ENCODE peak calls at places on chromosomes 11 and 22, in five cellular contexts. G is endodermal cell, N is endothelial cell of umbilical vein, E is GM13977, O is spleen. Q is an unnamed sample.

GRCh38 chr11:105589346-105589745 is 20.5 kb upstream of the GRIA4 start:
- DNase-seq in G (no peak), N (no peak), E (no peak), O (no peak), Q (no peak)

GRCh38 chr11:38687008-38687407 is 2089.0 kb upstream of the RAG2 start:
- DNase-seq in G (no peak), N (no peak), E (no peak), O (no peak), Q (no peak)

GRCh38 chr11:130388607-130389205 is 39.7 kb downstream of the ADAMTS8 start:
- DNase-seq in G (no peak), N (no peak), E (no peak), O (no peak), Q (peak)

GRCh38 chr11:3169952-3170755 is 5.0 kb upstream of the OSBPL5 start:
- DNase-seq in G (peak), N (no peak), E (no peak), O (peak), Q (peak)

GRCh38 chr11:92225563-92226308 is 1.1 kb downstream of the FAT3 start:
- DNase-seq in G (peak), N (no peak), E (peak), O (no peak), Q (no peak)

GRCh38 chr11:74870485-74870884 is 78.4 kb downstream of the XRRA1 start:
- DNase-seq in G (peak), N (peak), E (peak), O (no peak), Q (no peak)

GRCh38 chr11:15157181-15157580 is 42.5 kb downstream of the INSC start:
- DNase-seq in G (no peak), N (no peak), E (no peak), O (no peak), Q (no peak)

GRCh38 chr11:96338910-96339703 is 3.9 kb downstream of the MAML2 start:
- DNase-seq in G (peak), N (peak), E (peak), O (peak), Q (peak)

GRCh38 chr11:56151376-56151775 is 8.7 kb downstream of the OR8K5 start:
- DNase-seq in G (no peak), N (no peak), E (no peak), O (no peak), Q (no peak)

GRCh38 chr11:2775626-2776350 is 76.0 kb upstream of the KCNQ1OT1 start:
- DNase-seq in G (peak), N (no peak), E (no peak), O (peak), Q (no peak)

GRCh38 chr11:67301951-67302516 is 1.3 kb upstream of the SSH3 start:
- DNase-seq in G (peak), N (no peak), E (no peak), O (peak), Q (no peak)

GRCh38 chr11:130814440-130815073 is 101.7 kb downstream of the SNX19 start:
- DNase-seq in G (no peak), N (no peak), E (no peak), O (no peak), Q (no peak)

GRCh38 chr11:45180158-45180887 is 33.9 kb downstream of the PRDM11 start:
- DNase-seq in G (peak), N (peak), E (peak), O (peak), Q (peak)

GRCh38 chr11:124108158-124108557 is 7.1 kb upstream of the VWA5A start:
- DNase-seq in G (peak), N (peak), E (peak), O (no peak), Q (peak)

GRCh38 chr11:44754876-44755552 is 28.3 kb downstream of the TSPAN18 start:
- DNase-seq in G (peak), N (no peak), E (no peak), O (no peak), Q (no peak)

GRCh38 chr11:122754553-122755322 is 83.6 kb upstream of the CRTAM start:
- DNase-seq in G (peak), N (no peak), E (peak), O (no peak), Q (peak)

GRCh38 chr11:97717922-97718321 is 1302.8 kb upstream of the CNTN5 start:
- DNase-seq in G (no peak), N (no peak), E (no peak), O (no peak), Q (no peak)

GRCh38 chr11:119093951-119094815 is 7.5 kb downstream of the DPAGT1 start:
- DNase-seq in G (peak), N (peak), E (peak), O (peak), Q (peak)

GRCh38 chr11:128502736-128503135 is 84.6 kb downstream of the ETS1 start:
- DNase-seq in G (no peak), N (peak), E (no peak), O (no peak), Q (no peak)
- TF ChIP-seq CTCF in G (no peak), N (no peak), E (no peak), O (no peak), Q (no peak)

DNA sequence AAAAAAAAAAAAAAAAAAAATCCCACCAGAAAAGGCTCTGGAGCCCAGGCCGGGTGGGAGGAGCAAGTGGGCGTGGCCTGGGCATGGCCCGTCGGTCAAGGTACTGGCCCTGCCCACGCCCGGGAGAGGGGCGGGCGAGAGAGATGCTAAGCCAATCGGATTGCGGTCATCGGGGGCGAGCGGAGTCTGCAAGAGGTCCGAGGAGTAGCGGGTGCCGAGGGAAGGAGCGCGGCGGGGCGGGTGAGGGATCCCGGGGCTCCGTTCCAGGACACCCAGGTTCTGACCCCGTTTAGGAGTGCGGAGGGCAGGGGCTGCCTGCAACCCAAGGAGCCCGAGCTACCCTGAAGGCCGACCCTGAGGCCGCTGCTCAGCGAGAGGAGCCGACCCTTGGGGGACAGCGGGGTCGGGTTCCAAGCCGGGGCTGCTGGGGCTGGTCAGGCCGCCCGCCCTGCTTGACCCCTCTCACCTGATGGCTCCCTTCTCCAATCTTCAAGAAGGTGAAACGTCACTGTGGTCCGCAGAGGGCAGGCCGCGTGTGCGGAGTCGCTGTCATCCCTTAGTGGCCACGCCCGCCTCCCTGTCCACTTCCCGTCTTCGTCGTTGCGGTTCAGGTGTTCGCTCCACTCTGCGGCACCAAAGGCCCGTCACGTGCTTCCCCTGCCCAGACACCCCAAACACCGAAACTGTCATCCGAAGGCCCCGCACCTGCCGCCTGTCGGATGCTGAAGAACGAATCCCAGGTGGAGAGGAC is 11.1 kb upstream of the TAB1 start:
- DNase-seq in G (peak), N (peak), E (peak), O (peak), Q (peak)
- TF ChIP-seq CTCF in G (no peak), N (no peak), E (no peak), O (no peak), Q (no peak)

GRCh38 chr11:64165482-64165841 is 451 bp downstream of the MACROD1 start:
- DNase-seq in G (no peak), N (no peak), E (no peak), O (no peak), Q (peak)
- TF ChIP-seq CTCF in G (peak), N (no peak), E (peak), O (no peak), Q (no peak)

DNA sequence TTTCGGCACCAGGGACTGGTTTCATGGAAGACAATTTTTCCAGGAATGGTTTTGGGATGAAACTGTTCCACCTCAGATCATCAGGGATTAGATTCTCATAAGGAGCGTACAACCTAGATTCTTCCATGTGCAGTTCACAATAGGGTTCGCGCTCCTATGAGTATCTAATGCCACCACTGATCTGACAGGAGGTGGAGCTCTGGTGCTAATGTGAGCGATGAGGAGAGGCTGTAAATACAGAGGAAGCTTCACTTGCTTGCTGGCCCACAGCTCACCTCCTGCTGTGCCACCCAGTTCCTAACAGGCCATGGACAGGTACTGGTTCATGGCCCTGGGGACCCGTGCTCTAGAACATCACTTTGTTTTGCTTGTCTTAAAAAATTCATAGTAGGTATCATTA is 41.8 kb upstream of the AMPD3 start:
- DNase-seq in G (no peak), N (peak), E (no peak), O (peak), Q (peak)
- TF ChIP-seq CTCF in G (peak), N (no peak), E (peak), O (peak), Q (peak)

GRCh38 chr11:72812968-72813739 is 1.1 kb upstream of the ATG16L2 start:
- DNase-seq in G (peak), N (peak), E (peak), O (peak), Q (peak)

GRCh38 chr11:72816404-72816990 is 2.3 kb downstream of the ATG16L2 start:
- DNase-seq in G (no peak), N (no peak), E (no peak), O (peak), Q (no peak)

GRCh38 chr11:72813740-72814138 is 472 bp upstream of the ATG16L2 start:
- DNase-seq in G (no peak), N (no peak), E (peak), O (peak), Q (peak)

GRCh38 chr11:72814139-72814830 is at the start of gene ATG16L2:
- DNase-seq in G (peak), N (peak), E (peak), O (peak), Q (peak)

GRCh38 chr11:72814831-72815618 is 814 bp downstream of the ATG16L2 start:
- DNase-seq in G (peak), N (peak), E (peak), O (peak), Q (peak)
- TF ChIP-seq CTCF in G (peak), N (no peak), E (no peak), O (no peak), Q (peak)

GRCh38 chr11:20668844-20669832 is at the start of gene NELL1:
- DNase-seq in G (peak), N (no peak), E (peak), O (no peak), Q (no peak)

GRCh38 chr11:20670932-20671403 is 1.6 kb downstream of the NELL1 start:
- DNase-seq in G (peak), N (no peak), E (no peak), O (no peak), Q (no peak)

GRCh38 chr11:20671856-20672546 is 2.6 kb downstream of the NELL1 start:
- DNase-seq in G (no peak), N (no peak), E (peak), O (no peak), Q (no peak)

GRCh38 chr11:20669833-20670684 is 673 bp downstream of the NELL1 start:
- DNase-seq in G (peak), N (no peak), E (no peak), O (no peak), Q (no peak)

DNA sequence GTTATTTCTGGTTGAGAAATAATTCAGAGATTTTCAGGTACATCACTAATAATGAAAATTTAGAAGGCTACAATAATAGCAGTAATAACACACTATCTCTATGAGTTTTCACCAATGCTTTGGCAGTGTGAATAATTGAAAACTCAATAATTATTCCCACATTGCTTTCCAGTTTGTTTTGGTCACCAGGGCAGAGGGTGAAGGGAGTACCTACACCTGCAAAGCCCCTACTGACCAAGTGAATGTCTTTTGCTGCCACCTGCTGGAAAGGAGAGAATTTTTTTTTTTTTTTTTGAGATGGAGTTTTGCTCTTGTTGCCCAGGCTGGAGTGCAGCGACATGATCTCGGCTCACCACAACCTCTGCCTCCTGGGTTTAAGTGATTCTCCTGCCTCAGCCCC is 3.2 kb downstream of the NELL1 start:
- DNase-seq in G (no peak), N (peak), E (no peak), O (no peak), Q (no peak)
- TF ChIP-seq CTCF in G (peak), N (no peak), E (peak), O (no peak), Q (peak)

DNA sequence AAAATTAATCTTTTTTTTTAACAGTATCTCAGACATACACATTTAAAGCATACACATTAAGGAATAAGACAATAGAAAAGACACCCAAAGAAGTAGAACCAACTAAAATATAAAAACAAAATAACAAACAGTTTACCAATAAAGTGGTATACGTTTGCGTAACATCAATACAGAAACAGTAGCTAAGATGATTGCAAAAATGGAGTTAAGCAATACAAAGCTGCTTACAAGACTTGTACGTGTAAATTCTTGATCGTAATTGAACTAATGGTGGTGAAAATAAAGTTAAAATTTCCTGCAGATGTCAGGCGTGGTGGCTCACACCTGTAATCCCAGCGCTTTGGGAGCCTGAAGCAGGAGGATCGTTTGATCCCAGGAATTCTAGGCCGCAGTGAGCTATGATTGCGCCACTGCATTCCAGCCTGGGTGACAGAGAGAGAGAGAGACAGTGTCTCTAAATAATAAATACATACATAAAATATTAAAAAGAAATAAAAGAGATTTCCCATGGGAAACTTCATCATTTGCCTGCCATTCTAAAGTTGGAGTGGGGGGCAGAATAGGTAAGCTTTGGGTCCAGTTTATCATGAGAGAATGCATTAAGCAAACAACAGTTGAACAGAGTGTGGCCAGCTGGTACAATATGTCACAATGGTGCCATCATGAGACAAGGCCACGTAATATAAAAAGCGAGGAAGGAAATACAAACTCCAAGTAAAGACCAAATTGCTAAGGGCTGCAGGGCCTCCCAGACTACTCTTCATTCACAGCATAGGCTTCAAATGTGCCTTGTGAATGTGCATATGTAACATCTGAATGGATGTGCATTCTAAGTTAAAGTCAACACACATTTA is 38.9 kb upstream of the EED start:
- DNase-seq in G (no peak), N (no peak), E (no peak), O (no peak), Q (no peak)
- TF ChIP-seq CTCF in G (no peak), N (no peak), E (no peak), O (no peak), Q (no peak)

GRCh38 chr11:76551400-76551799 is 106.6 kb downstream of the EMSY start:
- DNase-seq in G (no peak), N (peak), E (no peak), O (no peak), Q (no peak)
- TF ChIP-seq CTCF in G (no peak), N (peak), E (peak), O (peak), Q (peak)

Q was measured in activated CD8-positive, alpha-beta T cell treated with anti-CD3 and anti-CD28 coated beads for 36 hours.